ENCODE peak calls at places on chromosomes 2 and 18, in ten cellular contexts. N is adrenal gland, W is transverse colon, G is sigmoid colon, T is stomach, A is GM12878, J is A549, V is uterus, B is HCT116, O is H1. Q is an unnamed sample.

GRCh38 chr18:32289480-32290075 is 99.7 kb downstream of the MEP1B start:
- DNase-seq in N (peak), V (no peak), T (peak), A (no peak), W (peak), B (peak), J (peak), O (peak), G (no peak), Q (peak)

GRCh38 chr2:242047963-242048362 is 178.4 kb downstream of the RTP5 start:
- DNase-seq in W (no peak), J (no peak), N (no peak), B (no peak), T (no peak), V (no peak), A (no peak), G (peak), O (no peak), Q (no peak)

GRCh38 chr2:109516445-109517117 is 97.2 kb downstream of the SEPTIN10 start:
- DNase-seq in B (peak), W (peak), O (peak), N (peak), G (no peak), V (no peak), A (no peak), T (peak), J (peak), Q (peak)

GRCh38 chr2:95285542-95285932 is 11.3 kb downstream of the PROM2 start:
- DNase-seq in N (no peak), W (no peak), T (no peak), J (no peak), O (no peak), B (no peak), V (no peak), G (no peak), A (no peak), Q (no peak)

GRCh38 chr2:9366041-9366440 is 57.3 kb downstream of the ITGB1BP1 start:
- DNase-seq in O (no peak), T (no peak), V (no peak), B (no peak), A (no peak), G (no peak), W (no peak), N (no peak), J (no peak), Q (no peak)

GRCh38 chr2:38806001-38806400 is 28.0 kb downstream of the GEMIN6 start:
- DNase-seq in O (no peak), V (no peak), G (no peak), W (no peak), T (no peak), B (no peak), J (no peak), N (no peak), A (no peak), Q (no peak)

GRCh38 chr2:95208101-95208500 is 780 bp downstream of the ZNF892 start:
- DNase-seq in W (no peak), J (no peak), G (no peak), T (no peak), B (no peak), O (no peak), V (no peak), A (no peak), N (no peak), Q (no peak)

GRCh38 chr18:74950479-74950878 is 258.5 kb downstream of the PTGR3 start:
- DNase-seq in T (no peak), G (no peak), V (no peak), A (no peak), W (no peak), N (no peak), J (no peak), O (no peak), B (no peak), Q (no peak)

GRCh38 chr2:234288974-234289455 is 207.9 kb downstream of the ARL4C start:
- DNase-seq in W (peak), J (peak), N (peak), A (no peak), V (peak), G (peak), T (peak), B (peak), O (peak), Q (peak)

GRCh38 chr2:214293593-214293992 is 117.3 kb upstream of the VWC2L start:
- DNase-seq in G (no peak), A (no peak), O (no peak), N (no peak), B (no peak), W (no peak), J (no peak), V (no peak), T (no peak), Q (no peak)

DNA sequence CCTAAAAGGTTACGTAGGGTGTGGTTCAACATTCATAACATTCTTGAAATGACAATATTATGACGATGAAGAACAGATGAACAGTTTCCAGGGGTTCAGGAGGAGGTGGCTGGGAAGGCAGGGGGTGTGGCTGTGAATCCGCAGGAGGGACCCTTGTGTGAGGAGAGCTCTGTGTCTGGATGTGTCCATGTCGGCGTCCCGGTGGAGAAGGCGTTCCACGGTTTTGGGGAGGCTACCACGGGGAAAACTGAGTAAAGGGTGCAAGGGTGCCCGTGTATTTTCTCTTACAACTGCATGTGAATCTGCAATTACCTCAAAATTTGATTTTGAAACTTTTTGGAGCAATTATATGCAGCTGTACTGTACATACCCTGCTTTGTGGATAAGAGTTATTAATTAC is 47.4 kb downstream of the KCNG2 start:
- DNase-seq in V (no peak), J (peak), O (peak), W (no peak), A (no peak), B (no peak), G (no peak), T (no peak), N (peak), Q (no peak)
- TF ChIP-seq POLR2A in V (no peak), J (no peak), O (no peak), W (no peak), A (no peak), B (no peak), G (no peak), T (no peak), N (no peak), Q (no peak)

DNA sequence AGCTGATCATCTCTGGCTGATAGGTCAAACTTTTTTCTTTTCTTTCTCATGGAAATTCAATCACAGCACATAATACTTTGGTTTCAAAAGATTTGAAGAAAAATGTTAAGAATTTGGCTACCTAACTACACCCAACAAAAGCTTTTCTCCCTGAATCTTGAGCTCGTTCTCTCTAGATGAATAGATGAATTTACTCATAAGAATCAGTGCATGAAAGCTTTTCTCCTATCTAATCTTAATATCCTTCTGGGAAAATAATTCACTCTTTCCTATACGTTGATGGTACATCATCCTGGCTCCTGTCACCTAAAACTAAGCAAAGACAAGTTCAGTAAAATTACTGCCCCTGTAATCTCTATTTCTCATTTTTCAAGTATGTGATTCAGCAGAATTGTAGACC is 1479.1 kb downstream of the DPP10 start:
- DNase-seq in W (no peak), N (no peak), A (no peak), J (no peak), V (no peak), T (no peak), B (no peak), G (no peak), O (no peak), Q (no peak)
- TF ChIP-seq POLR2A in W (no peak), N (no peak), A (no peak), J (no peak), V (no peak), T (no peak), B (no peak), G (no peak), O (no peak), Q (no peak)

GRCh38 chr2:105403785-105404698 is 5.2 kb upstream of the FHL2 start:
- DNase-seq in W (peak), J (peak), A (no peak), G (no peak), B (peak), T (no peak), O (no peak), N (no peak), V (peak), Q (peak)
- TF ChIP-seq POLR2A in W (peak), J (no peak), A (no peak), G (no peak), B (no peak), T (no peak), O (no peak), N (no peak), V (no peak), Q (no peak)

GRCh38 chr2:85756195-85756594 is 2.4 kb downstream of the ATOH8 start:
- DNase-seq in J (no peak), V (no peak), T (no peak), A (no peak), W (no peak), N (no peak), B (no peak), G (no peak), O (no peak), Q (no peak)

GRCh38 chr2:85757860-85758259 is 4.1 kb downstream of the ATOH8 start:
- DNase-seq in J (no peak), N (no peak), V (no peak), W (no peak), O (no peak), T (no peak), B (no peak), A (no peak), G (no peak), Q (no peak)

GRCh38 chr2:85755122-85756027 is 1.6 kb downstream of the ATOH8 start:
- DNase-seq in W (no peak), A (no peak), V (no peak), J (no peak), T (no peak), B (no peak), G (no peak), N (no peak), O (no peak), Q (no peak)

GRCh38 chr2:85758361-85759256 is 4.8 kb downstream of the ATOH8 start:
- DNase-seq in G (no peak), N (no peak), B (no peak), W (no peak), V (no peak), T (peak), J (no peak), A (no peak), O (no peak), Q (no peak)

GRCh38 chr2:85756822-85757435 is 3.1 kb downstream of the ATOH8 start:
- DNase-seq in A (no peak), V (no peak), W (peak), N (no peak), B (no peak), J (no peak), G (no peak), O (no peak), T (peak), Q (no peak)
- TF ChIP-seq POLR2A in A (no peak), V (no peak), W (no peak), N (no peak), B (no peak), J (no peak), G (no peak), O (no peak), T (no peak), Q (no peak)

GRCh38 chr18:3450358-3451107 is 561 bp downstream of the TGIF1 start:
- DNase-seq in J (peak), O (no peak), W (peak), N (peak), A (no peak), G (peak), V (peak), T (peak), B (no peak), Q (peak)

GRCh38 chr18:3452750-3453539 is 3.0 kb downstream of the TGIF1 start:
- DNase-seq in W (peak), G (no peak), N (peak), J (peak), B (no peak), O (peak), T (peak), V (peak), A (no peak), Q (peak)

GRCh38 chr18:3451989-3452749 is 2.2 kb downstream of the TGIF1 start:
- DNase-seq in B (no peak), T (peak), N (peak), W (peak), V (peak), G (peak), A (no peak), J (peak), O (peak), Q (peak)

GRCh38 chr18:3449702-3450357 is at the start of gene TGIF1:
- DNase-seq in W (peak), B (peak), A (no peak), O (peak), V (peak), T (peak), N (peak), G (peak), J (peak), Q (peak)

GRCh38 chr18:3451166-3451988 is 1.4 kb downstream of the TGIF1 start:
- DNase-seq in N (peak), T (peak), B (no peak), J (peak), G (peak), W (peak), O (peak), V (peak), A (no peak), Q (peak)
- TF ChIP-seq POLR2A in N (peak), T (no peak), B (peak), J (no peak), G (peak), W (peak), O (no peak), V (peak), A (no peak), Q (peak)

DNA sequence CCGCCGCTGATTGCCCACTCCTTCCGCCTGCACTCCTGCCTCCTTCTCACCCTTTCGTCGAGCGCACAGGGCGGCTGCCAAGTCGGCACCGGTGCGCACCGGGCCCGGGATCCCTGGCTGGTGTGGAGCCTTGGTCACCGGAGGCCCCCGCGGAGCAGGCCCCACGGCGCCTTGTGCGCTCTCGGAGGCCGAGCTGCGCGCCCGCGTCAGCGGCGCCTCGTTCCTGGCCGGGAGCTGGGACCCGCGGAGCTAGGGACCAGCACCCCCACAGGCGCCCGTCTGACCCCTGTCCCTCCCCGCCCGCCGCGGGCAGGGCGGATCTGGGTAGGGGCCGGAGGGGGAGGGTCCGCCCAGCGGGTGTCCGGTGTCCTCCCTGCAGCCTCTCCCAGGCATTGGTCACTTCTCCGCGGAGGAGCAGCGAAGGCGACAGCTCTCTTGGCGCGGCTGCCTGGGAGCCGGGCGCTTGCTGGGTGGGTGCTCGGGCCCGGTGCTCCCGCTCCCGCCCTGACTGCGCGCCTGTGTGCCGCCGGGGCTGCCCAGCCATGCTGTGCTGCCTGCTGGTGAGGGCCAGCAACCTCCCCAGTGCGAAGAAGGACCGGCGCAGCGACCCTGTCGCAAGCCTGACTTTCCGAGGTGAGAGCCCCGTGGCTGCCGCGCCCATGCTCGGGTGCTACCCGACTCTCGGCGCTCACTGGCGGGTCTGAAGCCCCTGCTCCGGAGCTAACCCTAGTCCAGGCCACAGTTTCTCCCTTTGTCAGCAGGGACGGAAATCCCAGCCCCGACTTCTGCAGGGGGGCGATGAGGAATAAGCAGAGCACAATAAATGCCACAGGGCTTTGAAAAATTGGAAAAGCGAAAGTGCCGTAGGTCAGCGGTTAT is 13.2 kb downstream of the DYSF start:
- DNase-seq in G (no peak), W (no peak), V (no peak), A (no peak), T (no peak), O (peak), J (peak), N (no peak), B (no peak), Q (peak)
- TF ChIP-seq POLR2A in G (no peak), W (no peak), V (no peak), A (no peak), T (no peak), O (no peak), J (no peak), N (peak), B (no peak), Q (no peak)

Q was measured in erythroblast.